ENCODE peak calls at places on chromosome 5, in ten cellular contexts. S, K, W, Z, B, V, A, J, N and O are unnamed samples. For H3K27me3 and H3K9me3, the result is how much of the 10 kb centered on the place peaks cover.

GRCh38 chr5:56699588-56699987 is 115.8 kb upstream of the MAP3K1 start:
- DNase-seq in B (no peak), J (no peak), V (no peak), W (no peak), S (no peak), Z (no peak), K (no peak), N (no peak), A (no peak), O (no peak)

GRCh38 chr5:132199116-132199680 is 28.5 kb downstream of the P4HA2 start:
- DNase-seq in B (no peak), A (peak), V (no peak), J (no peak), K (peak), W (no peak), N (no peak), S (no peak), Z (no peak), O (no peak)

GRCh38 chr5:87899109-87900100 is 369.2 kb downstream of the TMEM161B start:
- DNase-seq in V (no peak), K (peak), B (no peak), J (no peak), Z (peak), N (no peak), W (no peak), S (no peak), A (no peak), O (no peak)

GRCh38 chr5:10678236-10678635 is 82.8 kb downstream of the DAP start:
- DNase-seq in B (no peak), K (no peak), N (no peak), Z (no peak), S (no peak), J (no peak), A (no peak), V (no peak), W (no peak), O (no peak)

GRCh38 chr5:23385036-23385435 is 122.4 kb upstream of the PRDM9 start:
- DNase-seq in Z (no peak), J (no peak), V (no peak), K (no peak), B (no peak), W (no peak), S (no peak), N (no peak), A (no peak), O (no peak)

GRCh38 chr5:36027711-36028110 is 36.5 kb upstream of the UGT3A1 start:
- DNase-seq in S (no peak), A (peak), B (no peak), W (no peak), K (no peak), V (no peak), N (no peak), J (no peak), Z (no peak), O (no peak)

GRCh38 chr5:93579561-93580386 is 1.2 kb downstream of the NR2F1-AS1 start:
- DNase-seq in N (peak), Z (no peak), K (no peak), B (no peak), V (no peak), A (peak), W (peak), J (peak), S (peak), O (no peak)

GRCh38 chr5:155150012-155150411 is 136.5 kb downstream of the KIF4B start:
- DNase-seq in K (no peak), J (no peak), B (no peak), N (no peak), V (no peak), Z (no peak), W (no peak), S (no peak), A (no peak), O (no peak)

GRCh38 chr5:88883059-88883565 is at the start of gene MEF2C:
- DNase-seq in W (peak), J (peak), A (peak), V (peak), Z (peak), S (peak), N (peak), B (peak), K (peak), O (no peak)

GRCh38 chr5:64834037-64834436 is 65.3 kb downstream of the CWC27 start:
- DNase-seq in K (no peak), Z (no peak), B (no peak), V (no peak), N (no peak), W (peak), S (peak), A (no peak), J (no peak), O (no peak)

GRCh38 chr5:76838481-76839261 is 11.1 kb upstream of the S100Z start:
- DNase-seq in K (peak), Z (no peak), S (peak), V (no peak), A (no peak), N (peak), J (no peak), W (peak), B (no peak), O (no peak)

GRCh38 chr5:1159774-1160406 is 41.5 kb upstream of the SLC6A19 start:
- DNase-seq in B (no peak), N (no peak), A (no peak), K (no peak), V (no peak), Z (no peak), S (no peak), W (no peak), J (no peak), O (peak)
- H3K27me3 ChIP-seq in B (under half), N (under half), A (under half), K (under half), V (under half), Z (under half), S (under half), W (under half), J (under half), O (under half)

DNA sequence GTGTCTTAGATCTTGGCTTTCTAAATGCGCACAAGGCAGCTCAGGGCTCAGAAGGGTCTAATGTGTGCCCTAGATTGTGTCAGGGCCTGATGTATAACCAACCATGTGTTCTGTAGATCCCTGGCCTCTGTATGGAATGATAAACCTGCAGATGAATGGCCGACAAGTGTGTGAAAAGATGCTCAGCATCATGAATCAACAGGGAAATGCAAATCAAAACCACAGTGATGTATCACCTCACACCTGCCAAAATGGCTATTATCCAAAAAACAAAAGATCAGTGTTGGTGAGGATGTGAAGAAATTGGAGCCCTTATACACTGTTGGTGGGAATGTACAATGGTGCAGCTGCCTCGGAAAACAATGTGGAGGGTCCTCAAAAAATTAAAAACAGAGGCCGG is 489.8 kb downstream of the SEMA5A start:
- DNase-seq in A (no peak), S (no peak), Z (no peak), K (no peak), W (peak), B (no peak), N (no peak), J (no peak), V (no peak), O (no peak)
- H3K9me3 ChIP-seq in A (under half), S (under half), Z (under half), K (under half), W (under half), B (under half), N (under half), J (under half), V (under half), O (under half)

DNA sequence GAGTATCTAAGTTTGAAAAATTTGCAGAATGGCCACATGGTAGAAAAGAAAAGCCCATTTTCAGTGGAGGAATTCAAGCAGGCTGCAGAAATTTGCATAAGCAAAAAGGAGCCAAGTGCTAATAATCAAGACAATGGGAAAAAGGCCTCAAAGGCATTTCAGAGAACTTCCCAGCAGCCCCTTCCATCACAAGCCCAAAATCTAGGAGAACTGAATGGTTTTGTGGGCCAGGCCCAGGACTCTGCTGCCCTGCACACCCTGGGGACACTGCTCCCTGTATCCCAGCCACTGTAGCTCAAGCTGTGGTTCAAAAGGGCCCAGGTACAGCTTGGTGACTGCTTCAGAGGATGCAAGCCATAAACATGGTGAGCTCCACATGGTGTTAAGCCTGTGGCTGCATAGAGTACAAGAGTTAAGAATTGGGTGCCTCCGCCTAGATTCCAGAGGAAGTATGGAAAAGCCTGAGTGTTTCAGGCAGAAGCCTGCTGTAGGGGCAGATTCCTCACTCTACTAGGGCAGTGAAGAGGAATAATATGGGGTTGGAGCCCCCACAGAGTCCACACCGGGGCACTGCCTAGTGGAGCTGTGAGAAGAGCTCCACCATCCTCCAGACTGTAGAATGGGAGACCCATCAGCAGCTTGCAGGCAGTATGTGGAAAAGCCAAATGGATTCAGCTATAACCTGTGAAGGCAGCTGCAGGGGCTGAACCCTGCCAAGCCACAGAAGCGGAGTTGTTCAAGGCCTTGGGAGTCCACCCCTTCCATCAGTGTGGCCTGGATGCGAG is 720.7 kb upstream of the CTNND2 start:
- DNase-seq in J (no peak), S (no peak), K (no peak), V (no peak), Z (no peak), A (no peak), N (no peak), W (no peak), B (no peak), O (no peak)
- H3K27ac ChIP-seq in J (no peak), S (no peak), K (no peak), V (no peak), Z (no peak), A (no peak), N (no peak), W (no peak), B (no peak), O (no peak)

GRCh38 chr5:176595386-176595943 is 14.5 kb downstream of the GPRIN1 start:
- DNase-seq in S (no peak), J (no peak), Z (no peak), V (no peak), W (no peak), K (no peak), A (no peak), N (no peak), B (no peak), O (no peak)

GRCh38 chr5:176596689-176597416 is 13.1 kb downstream of the GPRIN1 start:
- DNase-seq in B (peak), V (no peak), A (no peak), W (no peak), S (peak), N (no peak), K (peak), J (peak), Z (no peak), O (peak)

GRCh38 chr5:176594554-176594953 is 15.4 kb downstream of the GPRIN1 start:
- DNase-seq in V (no peak), J (no peak), N (no peak), A (no peak), K (no peak), S (no peak), W (no peak), B (no peak), Z (no peak), O (no peak)

GRCh38 chr5:176597417-176598389 is 12.3 kb downstream of the GPRIN1 start:
- DNase-seq in Z (no peak), B (no peak), W (no peak), A (no peak), V (no peak), S (no peak), N (no peak), K (no peak), J (no peak), O (no peak)

DNA sequence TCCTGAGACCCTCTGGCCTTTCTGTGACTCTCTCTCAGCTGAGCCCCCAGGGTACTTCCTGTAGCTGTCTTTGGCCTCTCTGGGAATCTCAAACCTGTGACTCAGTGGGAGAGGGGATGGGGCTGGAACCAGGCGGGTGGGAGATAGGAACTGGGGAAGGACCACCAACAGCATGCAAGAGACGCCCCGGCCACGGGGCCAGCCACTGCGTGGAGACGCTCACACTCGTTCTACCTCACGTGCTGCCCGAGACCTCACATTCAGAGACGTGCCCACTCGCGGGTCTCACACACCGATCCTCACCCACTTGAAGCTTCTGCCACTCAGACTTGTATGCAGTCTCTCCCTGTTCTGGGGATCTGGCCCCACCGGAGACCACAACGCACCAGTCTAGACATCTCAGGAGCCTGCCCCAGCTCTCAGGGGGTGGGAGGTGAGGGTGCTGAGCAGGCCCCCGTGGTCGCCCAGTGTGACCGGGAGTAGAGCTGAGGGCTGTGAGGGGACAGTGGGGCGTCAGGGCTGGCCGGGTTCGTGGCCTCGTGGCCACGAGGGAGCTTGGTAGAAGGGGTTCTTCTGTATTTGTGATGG is 13.8 kb downstream of the GPRIN1 start:
- DNase-seq in K (no peak), W (no peak), S (no peak), V (no peak), A (no peak), N (no peak), B (no peak), Z (no peak), J (no peak), O (no peak)
- H3K27me3 ChIP-seq in K (under half), W (under half), S (under half), V (under half), A (under half), N (under half), B (under half), Z (under half), J (under half), O (under half)

GRCh38 chr5:4563400-4563799 is 576.7 kb upstream of the ADAMTS16 start:
- DNase-seq in N (no peak), W (no peak), A (no peak), Z (peak), V (no peak), K (no peak), J (no peak), B (no peak), S (no peak), O (no peak)
- H3K9me3 ChIP-seq in N (under half), W (under half), A (under half), Z (under half), V (under half), K (under half), J (under half), B (under half), S (under half), O (under half)

DNA sequence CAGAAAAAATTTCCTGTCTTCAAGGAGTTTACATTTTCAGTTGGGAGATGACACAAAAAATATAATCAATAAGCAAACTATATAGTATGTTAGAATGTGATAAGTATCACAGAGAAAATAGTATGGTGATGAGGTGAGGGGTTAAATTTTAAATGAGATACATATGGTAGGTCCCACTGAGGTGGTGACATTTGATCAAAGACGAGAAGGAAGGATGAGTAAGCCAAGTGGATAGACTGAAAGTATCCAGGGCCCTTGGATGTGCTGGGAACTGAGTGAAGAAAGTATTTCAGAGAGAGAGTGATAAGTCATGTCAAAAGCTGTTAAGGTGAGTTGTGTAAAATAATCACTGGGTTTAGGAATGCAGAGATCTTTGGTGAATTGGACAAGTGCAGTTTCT is 3.5 kb downstream of the CCDC192 start:
- DNase-seq in N (no peak), K (no peak), B (no peak), A (no peak), Z (no peak), S (no peak), V (no peak), J (no peak), W (no peak), O (no peak)
- H3K27ac ChIP-seq in N (no peak), K (no peak), B (no peak), A (peak), Z (no peak), S (no peak), V (no peak), J (no peak), W (no peak), O (no peak)